ENCODE peak calls at places on chromosomes 5 and 9, in eight cellular contexts. One of them, this sample, is unnamed.
A peak's percentile ranks its signal among the peaks of the same experiment; 100 is the strongest.

GRCh38 chr9:124812401-124813016 is 35.6 kb downstream of the OLFML2A start:
- DNase-seq in AG09309: peak; percentile 87
- DNase-seq in adrenal gland: no peak
- DNase-seq in choroid plexus epithelial cell: peak; percentile 100
- DNase-seq in HFFc6: peak; percentile 89
- DNase-seq in upper lobe of right lung: no peak
- DNase-seq in fibroblast of the aortic adventitia: peak; percentile 93
- DNase-seq in ovary: no peak
- DNase-seq in this sample: no peak

GRCh38 chr5:5360878-5361520 is 61.5 kb upstream of the ICE1 start:
- DNase-seq in AG09309: no peak
- DNase-seq in adrenal gland: no peak
- DNase-seq in choroid plexus epithelial cell: no peak
- DNase-seq in HFFc6: no peak
- DNase-seq in upper lobe of right lung: no peak
- DNase-seq in fibroblast of the aortic adventitia: no peak
- DNase-seq in ovary: no peak
- DNase-seq in this sample: no peak

GRCh38 chr5:132199116-132199680 is 28.5 kb downstream of the P4HA2 start:
- DNase-seq in AG09309: no peak
- DNase-seq in adrenal gland: no peak
- DNase-seq in choroid plexus epithelial cell: no peak
- DNase-seq in HFFc6: no peak
- DNase-seq in upper lobe of right lung: no peak
- DNase-seq in fibroblast of the aortic adventitia: no peak
- DNase-seq in ovary: no peak
- DNase-seq in this sample: no peak

GRCh38 chr5:149211566-149211965 is 60.1 kb upstream of the AFAP1L1 start:
- DNase-seq in AG09309: peak; percentile 24
- DNase-seq in adrenal gland: no peak
- DNase-seq in choroid plexus epithelial cell: peak; percentile 90
- DNase-seq in HFFc6: peak; percentile 46
- DNase-seq in upper lobe of right lung: no peak
- DNase-seq in fibroblast of the aortic adventitia: peak; percentile 63
- DNase-seq in ovary: no peak
- DNase-seq in this sample: no peak

GRCh38 chr9:121985792-121986494 is 107.2 kb downstream of the TTLL11 start:
- DNase-seq in AG09309: no peak
- DNase-seq in adrenal gland: no peak
- DNase-seq in choroid plexus epithelial cell: no peak
- DNase-seq in HFFc6: no peak
- DNase-seq in upper lobe of right lung: no peak
- DNase-seq in fibroblast of the aortic adventitia: peak; percentile 88
- DNase-seq in ovary: no peak
- DNase-seq in this sample: peak; percentile 46

GRCh38 chr5:124289641-124290201 is 456.7 kb downstream of the ZNF608 start:
- DNase-seq in AG09309: no peak
- DNase-seq in adrenal gland: no peak
- DNase-seq in choroid plexus epithelial cell: no peak
- DNase-seq in HFFc6: no peak
- DNase-seq in upper lobe of right lung: no peak
- DNase-seq in fibroblast of the aortic adventitia: no peak
- DNase-seq in ovary: no peak
- DNase-seq in this sample: peak; percentile 29

GRCh38 chr5:53557386-53557785 is 3.1 kb upstream of the NDUFS4 start:
- DNase-seq in AG09309: no peak
- DNase-seq in adrenal gland: no peak
- DNase-seq in choroid plexus epithelial cell: peak; percentile 29
- DNase-seq in HFFc6: peak; percentile 41
- DNase-seq in upper lobe of right lung: no peak
- DNase-seq in fibroblast of the aortic adventitia: no peak
- DNase-seq in ovary: no peak
- DNase-seq in this sample: no peak

GRCh38 chr5:127849891-127850290 is 146.7 kb downstream of the CCDC192 start:
- DNase-seq in AG09309: no peak
- DNase-seq in adrenal gland: no peak
- DNase-seq in choroid plexus epithelial cell: no peak
- DNase-seq in HFFc6: no peak
- DNase-seq in upper lobe of right lung: no peak
- DNase-seq in fibroblast of the aortic adventitia: no peak
- DNase-seq in ovary: no peak
- DNase-seq in this sample: no peak

GRCh38 chr9:306907-307306 is 92.2 kb downstream of the DOCK8 start:
- DNase-seq in AG09309: no peak
- DNase-seq in adrenal gland: peak; percentile 25
- DNase-seq in choroid plexus epithelial cell: no peak
- DNase-seq in HFFc6: no peak
- DNase-seq in upper lobe of right lung: no peak
- DNase-seq in fibroblast of the aortic adventitia: no peak
- DNase-seq in ovary: no peak
- DNase-seq in this sample: no peak

GRCh38 chr5:178453224-178453623 is 137.0 kb downstream of the COL23A1 start:
- DNase-seq in AG09309: peak; percentile 10
- DNase-seq in adrenal gland: no peak
- DNase-seq in choroid plexus epithelial cell: peak; percentile 40
- DNase-seq in HFFc6: no peak
- DNase-seq in upper lobe of right lung: peak; percentile 12
- DNase-seq in fibroblast of the aortic adventitia: no peak
- DNase-seq in ovary: no peak
- DNase-seq in this sample: no peak

GRCh38 chr9:71459082-71459481 is 309.2 kb downstream of the CEMIP2 start:
- DNase-seq in AG09309: no peak
- DNase-seq in adrenal gland: no peak
- DNase-seq in choroid plexus epithelial cell: no peak
- DNase-seq in HFFc6: no peak
- DNase-seq in upper lobe of right lung: no peak
- DNase-seq in fibroblast of the aortic adventitia: no peak
- DNase-seq in ovary: no peak
- DNase-seq in this sample: no peak

GRCh38 chr5:143645356-143645755 is 166.6 kb upstream of the HMHB1 start:
- DNase-seq in AG09309: no peak
- DNase-seq in adrenal gland: no peak
- DNase-seq in choroid plexus epithelial cell: no peak
- DNase-seq in HFFc6: no peak
- DNase-seq in upper lobe of right lung: no peak
- DNase-seq in fibroblast of the aortic adventitia: no peak
- DNase-seq in ovary: no peak
- DNase-seq in this sample: no peak

GRCh38 chr5:143650296-143650695 is 161.7 kb upstream of the HMHB1 start:
- DNase-seq in AG09309: no peak
- DNase-seq in adrenal gland: no peak
- DNase-seq in choroid plexus epithelial cell: no peak
- DNase-seq in HFFc6: no peak
- DNase-seq in upper lobe of right lung: no peak
- DNase-seq in fibroblast of the aortic adventitia: peak; percentile 53
- DNase-seq in ovary: no peak
- DNase-seq in this sample: no peak

GRCh38 chr5:143646961-143647360 is 165.0 kb upstream of the HMHB1 start:
- DNase-seq in AG09309: no peak
- DNase-seq in adrenal gland: no peak
- DNase-seq in choroid plexus epithelial cell: no peak
- DNase-seq in HFFc6: no peak
- DNase-seq in upper lobe of right lung: no peak
- DNase-seq in fibroblast of the aortic adventitia: no peak
- DNase-seq in ovary: no peak
- DNase-seq in this sample: no peak

GRCh38 chr5:143649869-143650268 is 162.1 kb upstream of the HMHB1 start:
- DNase-seq in AG09309: peak; percentile 60
- DNase-seq in adrenal gland: no peak
- DNase-seq in choroid plexus epithelial cell: peak; percentile 31
- DNase-seq in HFFc6: no peak
- DNase-seq in upper lobe of right lung: no peak
- DNase-seq in fibroblast of the aortic adventitia: peak; percentile 38
- DNase-seq in ovary: no peak
- DNase-seq in this sample: no peak

DNA sequence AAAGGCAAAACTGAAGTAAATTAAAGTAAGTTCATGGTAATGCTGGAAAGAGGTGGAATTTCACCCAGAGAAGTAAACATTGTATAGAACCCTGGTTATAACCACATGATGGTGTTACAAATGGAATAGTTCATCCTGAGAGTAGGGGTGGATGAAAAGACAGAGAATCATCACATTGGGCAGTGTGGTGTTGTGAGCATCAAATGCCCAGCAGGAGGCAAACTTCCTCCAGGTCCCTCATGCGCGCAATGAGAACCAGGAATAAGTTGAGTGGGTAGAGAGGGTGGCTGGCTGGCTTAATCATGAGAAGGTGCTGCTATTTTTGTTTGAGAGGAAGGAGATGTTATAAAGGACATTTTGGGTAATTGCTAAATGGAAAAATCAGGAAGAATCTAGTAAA is 163.3 kb upstream of the HMHB1 start:
- DNase-seq in AG09309: no peak
- DNase-seq in adrenal gland: no peak
- DNase-seq in choroid plexus epithelial cell: no peak
- DNase-seq in HFFc6: no peak
- DNase-seq in upper lobe of right lung: no peak
- DNase-seq in fibroblast of the aortic adventitia: no peak
- DNase-seq in ovary: no peak
- DNase-seq in this sample: no peak
- TF ChIP-seq CTCF in AG09309: no peak
- TF ChIP-seq CTCF in adrenal gland: no peak
- TF ChIP-seq CTCF in choroid plexus epithelial cell: peak; percentile 52
- TF ChIP-seq CTCF in HFFc6: peak; percentile 53
- TF ChIP-seq CTCF in upper lobe of right lung: peak; percentile 44
- TF ChIP-seq CTCF in fibroblast of the aortic adventitia: no peak
- TF ChIP-seq CTCF in ovary: no peak
- TF ChIP-seq CTCF in this sample: no peak

GRCh38 chr9:99354104-99354503 is 132.0 kb downstream of the SEC61B start:
- DNase-seq in AG09309: no peak
- DNase-seq in adrenal gland: no peak
- DNase-seq in choroid plexus epithelial cell: no peak
- DNase-seq in HFFc6: no peak
- DNase-seq in upper lobe of right lung: no peak
- DNase-seq in fibroblast of the aortic adventitia: peak; percentile 66
- DNase-seq in ovary: no peak
- DNase-seq in this sample: no peak

GRCh38 chr9:99351647-99352046 is 129.6 kb downstream of the SEC61B start:
- DNase-seq in AG09309: no peak
- DNase-seq in adrenal gland: no peak
- DNase-seq in choroid plexus epithelial cell: no peak
- DNase-seq in HFFc6: no peak
- DNase-seq in upper lobe of right lung: no peak
- DNase-seq in fibroblast of the aortic adventitia: no peak
- DNase-seq in ovary: no peak
- DNase-seq in this sample: no peak

GRCh38 chr9:99353408-99353807 is 131.3 kb downstream of the SEC61B start:
- DNase-seq in AG09309: peak; percentile 97
- DNase-seq in adrenal gland: peak; percentile 29
- DNase-seq in choroid plexus epithelial cell: peak; percentile 97
- DNase-seq in HFFc6: peak; percentile 98
- DNase-seq in upper lobe of right lung: no peak
- DNase-seq in fibroblast of the aortic adventitia: peak; percentile 96
- DNase-seq in ovary: no peak
- DNase-seq in this sample: no peak

GRCh38 chr9:99350461-99350860 is 128.4 kb downstream of the SEC61B start:
- DNase-seq in AG09309: no peak
- DNase-seq in adrenal gland: no peak
- DNase-seq in choroid plexus epithelial cell: no peak
- DNase-seq in HFFc6: no peak
- DNase-seq in upper lobe of right lung: no peak
- DNase-seq in fibroblast of the aortic adventitia: no peak
- DNase-seq in ovary: no peak
- DNase-seq in this sample: no peak

DNA sequence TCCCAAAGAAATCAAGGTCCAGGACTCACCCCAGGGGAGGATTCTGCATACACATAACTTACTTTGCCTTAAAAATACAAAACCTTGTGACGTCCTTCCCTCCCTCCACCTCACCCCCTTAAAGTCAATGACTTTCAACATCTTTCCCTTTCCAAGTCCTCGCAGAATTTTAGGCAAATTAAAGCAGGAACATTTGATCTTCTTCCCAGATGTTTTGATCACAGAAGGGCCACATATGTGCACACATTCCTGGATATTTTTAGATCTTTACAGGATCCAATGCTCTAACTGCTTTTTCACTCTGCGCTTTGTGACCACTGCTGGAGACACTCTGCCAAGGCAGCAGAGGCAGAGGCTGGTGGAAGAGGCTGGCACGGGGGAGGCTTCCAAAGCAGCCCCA is 130.7 kb downstream of the SEC61B start:
- DNase-seq in AG09309: peak; percentile 57
- DNase-seq in adrenal gland: no peak
- DNase-seq in choroid plexus epithelial cell: peak; percentile 41
- DNase-seq in HFFc6: no peak
- DNase-seq in upper lobe of right lung: no peak
- DNase-seq in fibroblast of the aortic adventitia: peak; percentile 75
- DNase-seq in ovary: no peak
- DNase-seq in this sample: no peak
- TF ChIP-seq CTCF in AG09309: no peak
- TF ChIP-seq CTCF in adrenal gland: no peak
- TF ChIP-seq CTCF in choroid plexus epithelial cell: no peak
- TF ChIP-seq CTCF in HFFc6: no peak
- TF ChIP-seq CTCF in upper lobe of right lung: no peak
- TF ChIP-seq CTCF in fibroblast of the aortic adventitia: no peak
- TF ChIP-seq CTCF in ovary: no peak
- TF ChIP-seq CTCF in this sample: no peak

GRCh38 chr5:57494104-57495098 is 11.8 kb upstream of the ACTBL2 start:
- DNase-seq in AG09309: peak; percentile 93
- DNase-seq in adrenal gland: peak; percentile 79
- DNase-seq in choroid plexus epithelial cell: peak; percentile 99
- DNase-seq in HFFc6: peak; percentile 95
- DNase-seq in upper lobe of right lung: no peak
- DNase-seq in fibroblast of the aortic adventitia: peak; percentile 99
- DNase-seq in ovary: peak; percentile 40
- DNase-seq in this sample: peak; percentile 67
- TF ChIP-seq CTCF in AG09309: no peak
- TF ChIP-seq CTCF in adrenal gland: no peak
- TF ChIP-seq CTCF in choroid plexus epithelial cell: peak; percentile 39
- TF ChIP-seq CTCF in HFFc6: no peak
- TF ChIP-seq CTCF in upper lobe of right lung: no peak
- TF ChIP-seq CTCF in fibroblast of the aortic adventitia: peak; percentile 11
- TF ChIP-seq CTCF in ovary: no peak
- TF ChIP-seq CTCF in this sample: no peak

GRCh38 chr5:43000914-43001313 is 39.2 kb downstream of the ANXA2R start:
- DNase-seq in AG09309: no peak
- DNase-seq in adrenal gland: no peak
- DNase-seq in choroid plexus epithelial cell: no peak
- DNase-seq in HFFc6: no peak
- DNase-seq in upper lobe of right lung: no peak
- DNase-seq in fibroblast of the aortic adventitia: no peak
- DNase-seq in ovary: no peak
- DNase-seq in this sample: no peak

GRCh38 chr5:43001748-43002147 is 38.4 kb downstream of the ANXA2R start:
- DNase-seq in AG09309: no peak
- DNase-seq in adrenal gland: no peak
- DNase-seq in choroid plexus epithelial cell: no peak
- DNase-seq in HFFc6: no peak
- DNase-seq in upper lobe of right lung: no peak
- DNase-seq in fibroblast of the aortic adventitia: no peak
- DNase-seq in ovary: no peak
- DNase-seq in this sample: no peak

GRCh38 chr5:42994285-42995151 is 45.6 kb downstream of the ANXA2R start:
- DNase-seq in AG09309: peak; percentile 74
- DNase-seq in adrenal gland: peak; percentile 91
- DNase-seq in choroid plexus epithelial cell: peak; percentile 96
- DNase-seq in HFFc6: peak; percentile 92
- DNase-seq in upper lobe of right lung: peak; percentile 87
- DNase-seq in fibroblast of the aortic adventitia: peak; percentile 96
- DNase-seq in ovary: peak; percentile 80
- DNase-seq in this sample: peak; percentile 89

GRCh38 chr5:42995152-42995751 is 44.9 kb downstream of the ANXA2R start:
- DNase-seq in AG09309: no peak
- DNase-seq in adrenal gland: no peak
- DNase-seq in choroid plexus epithelial cell: peak; percentile 52
- DNase-seq in HFFc6: no peak
- DNase-seq in upper lobe of right lung: no peak
- DNase-seq in fibroblast of the aortic adventitia: peak; percentile 59
- DNase-seq in ovary: no peak
- DNase-seq in this sample: no peak

GRCh38 chr5:43000198-43000840 is 39.8 kb downstream of the ANXA2R start:
- DNase-seq in AG09309: no peak
- DNase-seq in adrenal gland: peak; percentile 52
- DNase-seq in choroid plexus epithelial cell: peak; percentile 60
- DNase-seq in HFFc6: no peak
- DNase-seq in upper lobe of right lung: no peak
- DNase-seq in fibroblast of the aortic adventitia: peak; percentile 33
- DNase-seq in ovary: no peak
- DNase-seq in this sample: no peak
- TF ChIP-seq CTCF in AG09309: no peak
- TF ChIP-seq CTCF in adrenal gland: no peak
- TF ChIP-seq CTCF in choroid plexus epithelial cell: no peak
- TF ChIP-seq CTCF in HFFc6: no peak
- TF ChIP-seq CTCF in upper lobe of right lung: no peak
- TF ChIP-seq CTCF in fibroblast of the aortic adventitia: no peak
- TF ChIP-seq CTCF in ovary: no peak
- TF ChIP-seq CTCF in this sample: no peak

This sample was measured in heart left ventricle.